ENCODE peak calls at places on chromosomes 12 and 14, in eight cellular contexts. V, Q, U, R, Z, G, X and T are unnamed samples.

GRCh38 chr12:132027636-132028035 is 77.9 kb downstream of the EP400 start:
- DNase-seq in V (no peak), G (no peak), Q (no peak), U (no peak), R (no peak), Z (no peak), X (no peak), T (no peak)

GRCh38 chr14:99562848-99563748 is 40.9 kb downstream of the CCDC85C start:
- DNase-seq in Z (no peak), G (no peak), X (no peak), R (no peak), Q (no peak), V (no peak), U (no peak), T (no peak)

GRCh38 chr14:101063121-101063520 is 159.6 kb upstream of the RTL1 start:
- DNase-seq in G (no peak), Z (no peak), V (no peak), R (no peak), X (no peak), U (no peak), Q (no peak), T (no peak)

GRCh38 chr14:71143391-71144290 is 236.4 kb downstream of the PCNX1 start:
- DNase-seq in R (no peak), V (no peak), U (peak), G (peak), Z (no peak), Q (no peak), X (no peak), T (peak)

GRCh38 chr12:121038861-121039654 is at the start of gene OASL:
- DNase-seq in Z (peak), X (peak), U (no peak), R (peak), Q (peak), G (no peak), V (peak), T (no peak)

GRCh38 chr12:6218526-6218925 is 18.3 kb downstream of the CD9 start:
- DNase-seq in Q (no peak), Z (peak), X (no peak), G (no peak), R (no peak), U (no peak), V (no peak), T (no peak)

GRCh38 chr12:93819048-93819491 is 141.9 kb downstream of the CRADD start:
- DNase-seq in G (peak), R (no peak), U (no peak), Z (no peak), V (no peak), X (no peak), Q (no peak), T (no peak)

GRCh38 chr12:52007158-52007921 is 594 bp downstream of the TAMALIN start:
- DNase-seq in Q (no peak), Z (no peak), R (peak), X (no peak), V (peak), G (peak), U (peak), T (no peak)

GRCh38 chr12:64395739-64396138 is 5.2 kb upstream of the C12orf56 start:
- DNase-seq in Z (no peak), V (no peak), U (no peak), X (no peak), Q (no peak), R (no peak), G (no peak), T (no peak)

GRCh38 chr12:59067068-59067467 is 146.8 kb upstream of the LRIG3 start:
- DNase-seq in Q (no peak), V (no peak), R (no peak), G (peak), U (no peak), X (no peak), Z (peak), T (no peak)

GRCh38 chr14:89129570-89129969 is 287.5 kb downstream of the FOXN3 start:
- DNase-seq in Q (no peak), G (no peak), Z (no peak), R (no peak), X (no peak), U (no peak), V (no peak), T (no peak)

GRCh38 chr12:114885501-114885900 is 201.5 kb upstream of the TBX3 start:
- DNase-seq in U (no peak), Z (no peak), Q (no peak), V (no peak), X (no peak), G (no peak), R (no peak), T (no peak)

GRCh38 chr14:23929131-23929530 is 24.4 kb upstream of the DHRS4 start:
- DNase-seq in Z (no peak), R (no peak), Q (no peak), V (no peak), G (no peak), X (no peak), U (peak), T (no peak)

GRCh38 chr12:50218386-50218785 is 51.2 kb upstream of the CERS5 start:
- DNase-seq in Z (no peak), X (no peak), U (no peak), V (no peak), G (peak), Q (no peak), R (no peak), T (no peak)

GRCh38 chr12:114933428-114934160 is 249.6 kb upstream of the TBX3 start:
- DNase-seq in Z (no peak), U (no peak), G (peak), V (no peak), Q (no peak), X (no peak), R (no peak), T (no peak)

GRCh38 chr12:113109360-113109759 is 26.2 kb downstream of the RASAL1 start:
- DNase-seq in U (no peak), Z (no peak), G (no peak), V (no peak), X (no peak), Q (no peak), R (no peak), T (no peak)

GRCh38 chr14:65074449-65075155 is 27.7 kb downstream of the MAX start:
- DNase-seq in Z (no peak), R (no peak), X (no peak), G (no peak), U (no peak), Q (peak), V (no peak), T (no peak)

GRCh38 chr12:119179335-119180021 is 747 bp downstream of the HSPB8 start:
- DNase-seq in R (no peak), Z (no peak), G (no peak), U (no peak), V (no peak), Q (no peak), X (no peak), T (peak)

GRCh38 chr14:81208489-81208888 is 12.3 kb downstream of the GTF2A1 start:
- DNase-seq in Q (no peak), U (no peak), V (no peak), Z (no peak), G (no peak), X (no peak), R (no peak), T (no peak)